ENCODE peak calls at places on chromosomes 5 and 9, in ten cellular contexts. Y is testis, Q is fibroblast of lung, D is endothelial cell, S is Caco-2, R is fibroblast of mammary gland, J is H9, A is esophagus squamous epithelium, P is type B pancreatic cell, E is cardiac muscle cell. W is an unnamed sample.
A peak's percentile ranks its signal among the peaks of the same experiment; 100 is the strongest.

GRCh38 chr5:141876628-141877477 is 1.4 kb downstream of the PCDH1 start:
- DNase-seq in A (no peak), Y (peak; percentile 15), R (no peak), E (no peak), P (peak; percentile 70), S (no peak), D (no peak), J (no peak), Q (no peak), W (no peak)

GRCh38 chr5:67089200-67089725 is 107.3 kb downstream of the CD180 start:
- DNase-seq in P (no peak), R (peak; percentile 56), E (no peak), D (no peak), Y (no peak), S (no peak), A (no peak), Q (peak; percentile 66), J (no peak), W (no peak)

GRCh38 chr5:153562189-153562588 is 71.7 kb downstream of the GRIA1 start:
- DNase-seq in P (no peak), R (peak; percentile 72), Y (no peak), S (no peak), Q (peak; percentile 79), D (no peak), J (no peak), A (no peak), E (no peak), W (no peak)

GRCh38 chr5:73603998-73604397 is 22.0 kb upstream of the ARHGEF28 start:
- DNase-seq in R (no peak), S (no peak), P (no peak), A (no peak), D (no peak), J (no peak), Y (no peak), Q (no peak), E (no peak), W (no peak)

GRCh38 chr5:124909734-124910133 is 163.3 kb upstream of the ZNF608 start:
- DNase-seq in S (no peak), A (no peak), D (no peak), E (no peak), J (no peak), Q (no peak), R (no peak), Y (no peak), P (no peak), W (no peak)

GRCh38 chr5:168114444-168115017 is 176.9 kb upstream of the WWC1 start:
- DNase-seq in A (no peak), J (peak; percentile 84), R (peak; percentile 57), P (no peak), Q (peak; percentile 40), E (peak; percentile 49), D (peak; percentile 66), S (peak; percentile 76), Y (peak; percentile 60), W (peak; percentile 23)

GRCh38 chr9:113546566-113546965 is 83.0 kb downstream of the RGS3 start:
- DNase-seq in Y (no peak), E (no peak), D (no peak), A (no peak), R (no peak), J (no peak), S (peak; percentile 7), Q (no peak), P (no peak), W (no peak)

GRCh38 chr9:137297060-137297664 is 4.9 kb downstream of the NRARP start:
- DNase-seq in A (no peak), E (no peak), P (no peak), Y (no peak), D (no peak), R (no peak), Q (no peak), S (no peak), J (peak; percentile 30), W (no peak)

GRCh38 chr5:171667341-171668096 is 118.1 kb upstream of the SMIM23 start:
- DNase-seq in J (peak; percentile 84), S (no peak), E (no peak), R (peak; percentile 82), A (no peak), D (no peak), Q (peak; percentile 94), P (no peak), Y (peak; percentile 23), W (no peak)
- TF ChIP-seq CTCF in J (peak; percentile 23), S (no peak), E (peak; percentile 34), R (peak; percentile 24), A (no peak), D (no peak), Q (peak; percentile 22), P (peak; percentile 15), Y (no peak), W (no peak)

GRCh38 chr9:12329623-12329985 is 363.6 kb upstream of the TYRP1 start:
- DNase-seq in A (no peak), R (no peak), P (no peak), D (no peak), Q (no peak), S (no peak), E (no peak), Y (no peak), J (no peak), W (no peak)
- TF ChIP-seq CTCF in A (no peak), R (no peak), P (peak; percentile 7), D (peak; percentile 3), Q (no peak), S (no peak), E (no peak), Y (no peak), J (no peak), W (no peak)

GRCh38 chr9:13919386-13919785 is 394.6 kb downstream of the NFIB start:
- DNase-seq in Q (peak; percentile 74), D (no peak), R (no peak), J (no peak), Y (no peak), A (no peak), P (no peak), S (no peak), E (no peak), W (no peak)
- TF ChIP-seq CTCF in Q (no peak), D (no peak), R (no peak), J (no peak), Y (no peak), A (no peak), P (no peak), S (no peak), E (no peak), W (no peak)

GRCh38 chr9:22307013-22307711 is 139.5 kb upstream of the DMRTA1 start:
- DNase-seq in S (peak; percentile 33), A (no peak), E (peak; percentile 78), Y (peak; percentile 45), R (peak; percentile 77), D (peak; percentile 44), P (no peak), J (no peak), Q (peak; percentile 76), W (no peak)
- TF ChIP-seq CTCF in S (peak; percentile 44), A (no peak), E (peak; percentile 54), Y (peak; percentile 27), R (peak; percentile 83), D (peak; percentile 49), P (peak; percentile 88), J (peak; percentile 85), Q (peak; percentile 56), W (peak; percentile 81)

W was measured in progenitor cell of endocrine pancreas.